ENCODE peak calls at places on chromosomes 5 and 9, in ten cellular contexts. Q, B, G, T, J, C, O, X, P and A are unnamed samples.

GRCh38 chr5:53424691-53425597 is 55.5 kb upstream of the FST start:
- DNase-seq in X (no peak), O (no peak), Q (no peak), B (no peak), C (no peak), J (no peak), G (no peak), P (peak), T (no peak), A (no peak)

GRCh38 chr9:4892501-4893194 is 92.4 kb upstream of the JAK2 start:
- DNase-seq in Q (no peak), B (peak), G (no peak), C (no peak), J (no peak), X (no peak), T (no peak), O (no peak), P (no peak), A (no peak)

GRCh38 chr9:96859461-96860198 is 5.3 kb upstream of the ZNF782 start:
- DNase-seq in O (no peak), P (peak), Q (no peak), X (no peak), C (no peak), J (peak), T (peak), G (no peak), B (peak), A (no peak)

GRCh38 chr9:115939065-115939765 is 214.4 kb upstream of the PAPPA start:
- DNase-seq in Q (no peak), G (no peak), O (no peak), J (peak), B (peak), X (no peak), P (peak), C (no peak), T (peak), A (no peak)

GRCh38 chr5:144710620-144711019 is 539.9 kb downstream of the KCTD16 start:
- DNase-seq in C (no peak), Q (no peak), O (no peak), B (no peak), G (no peak), J (no peak), X (no peak), T (no peak), P (no peak), A (no peak)

GRCh38 chr5:171899792-171900191 is 106.6 kb downstream of the FBXW11 start:
- DNase-seq in B (no peak), J (no peak), O (no peak), X (no peak), Q (no peak), T (no peak), C (no peak), P (no peak), G (no peak), A (no peak)

GRCh38 chr5:149043641-149044040 is 19.2 kb downstream of the SH3TC2 start:
- DNase-seq in C (no peak), P (no peak), G (no peak), J (no peak), T (no peak), Q (no peak), X (no peak), B (no peak), O (no peak), A (no peak)

GRCh38 chr9:121286973-121287721 is 19.2 kb downstream of the GSN start:
- DNase-seq in T (peak), O (peak), X (peak), G (peak), J (peak), C (peak), Q (peak), B (peak), P (peak), A (no peak)

GRCh38 chr9:37922391-37923120 is 18.6 kb upstream of the SLC25A51 start:
- DNase-seq in G (no peak), C (no peak), P (no peak), B (peak), X (no peak), Q (no peak), T (no peak), O (no peak), J (no peak), A (no peak)

GRCh38 chr5:37840036-37840909 is at the start of gene GDNF:
- DNase-seq in Q (no peak), G (no peak), X (no peak), J (no peak), T (no peak), P (peak), C (peak), B (peak), O (peak), A (peak)

GRCh38 chr5:124414973-124415372 is 331.5 kb downstream of the ZNF608 start:
- DNase-seq in O (no peak), P (no peak), B (no peak), G (no peak), J (no peak), C (no peak), T (no peak), Q (no peak), X (no peak), A (no peak)

GRCh38 chr5:145752947-145753346 is 82.2 kb downstream of the PRELID2 start:
- DNase-seq in X (no peak), J (peak), G (no peak), B (no peak), P (peak), C (no peak), Q (no peak), T (no peak), O (no peak), A (no peak)

GRCh38 chr5:89086687-89087086 is 203.7 kb upstream of the MEF2C start:
- DNase-seq in O (no peak), J (no peak), T (no peak), C (no peak), Q (no peak), P (no peak), G (no peak), X (no peak), B (no peak), A (no peak)

GRCh38 chr5:35083150-35083549 is 35.4 kb upstream of the AGXT2 start:
- DNase-seq in G (no peak), Q (no peak), P (no peak), J (no peak), O (no peak), C (no peak), X (no peak), B (no peak), T (no peak), A (no peak)

GRCh38 chr5:150137168-150137957 is 18.3 kb downstream of the PDGFRB start:
- DNase-seq in O (no peak), J (no peak), Q (no peak), G (no peak), C (peak), T (no peak), P (peak), X (no peak), B (no peak), A (no peak)

GRCh38 chr5:56819027-56819881 is 3.9 kb downstream of the MAP3K1 start:
- DNase-seq in G (no peak), J (no peak), X (no peak), Q (no peak), C (no peak), T (no peak), B (peak), P (peak), O (peak), A (no peak)

GRCh38 chr5:64165500-64166200 is at the start of gene RNF180:
- DNase-seq in X (no peak), G (peak), Q (no peak), P (peak), C (peak), T (no peak), O (peak), J (peak), B (peak), A (no peak)

GRCh38 chr9:131179561-131180219 is 54.3 kb downstream of the NUP214 start:
- DNase-seq in G (no peak), P (peak), X (no peak), C (no peak), J (peak), T (peak), Q (no peak), B (peak), O (peak), A (peak)

GRCh38 chr5:137737349-137738256 is 1.7 kb upstream of the KLHL3 start:
- DNase-seq in O (no peak), X (no peak), C (no peak), Q (no peak), B (peak), P (peak), J (peak), T (no peak), G (no peak), A (no peak)

GRCh38 chr5:179243333-179243732 is 101.9 kb downstream of the ADAMTS2 start:
- DNase-seq in Q (no peak), T (peak), X (no peak), P (peak), O (no peak), J (peak), G (no peak), C (peak), B (no peak), A (no peak)

GRCh38 chr5:55223988-55224240 is 3.2 kb downstream of the MCIDAS start:
- DNase-seq in P (no peak), O (no peak), J (no peak), B (no peak), X (no peak), Q (no peak), C (no peak), T (no peak), G (no peak), A (no peak)

GRCh38 chr5:35920890-35921289 is 17.5 kb downstream of the CAPSL start:
- DNase-seq in Q (no peak), X (no peak), J (no peak), C (peak), T (no peak), B (no peak), G (peak), P (no peak), O (no peak), A (no peak)

GRCh38 chr9:70761139-70761538 is 346.7 kb upstream of the KLF9 start:
- DNase-seq in Q (no peak), G (no peak), J (no peak), X (no peak), O (no peak), P (no peak), T (no peak), B (no peak), C (no peak), A (no peak)

GRCh38 chr9:84969736-84970135 is 300.2 kb downstream of the NTRK2 start:
- DNase-seq in X (no peak), Q (no peak), C (no peak), P (no peak), B (no peak), J (no peak), O (no peak), T (no peak), G (no peak), A (no peak)

GRCh38 chr5:150464554-150465012 is 15.0 kb upstream of the RPS14 start:
- DNase-seq in T (no peak), X (no peak), O (no peak), J (no peak), G (no peak), Q (no peak), B (no peak), C (no peak), P (peak), A (no peak)

GRCh38 chr9:86695904-86696424 is 251.3 kb downstream of the GAS1 start:
- DNase-seq in P (peak), Q (no peak), C (no peak), B (peak), O (no peak), T (no peak), G (no peak), J (no peak), X (no peak), A (no peak)

GRCh38 chr5:163908253-163908652 is 402.8 kb downstream of the MAT2B start:
- DNase-seq in O (no peak), J (no peak), B (no peak), Q (no peak), X (no peak), P (no peak), C (no peak), T (no peak), G (no peak), A (no peak)

GRCh38 chr5:6598351-6598900 is 34.4 kb downstream of the NSUN2 start:
- DNase-seq in P (peak), Q (no peak), C (no peak), O (no peak), B (no peak), T (no peak), G (no peak), J (no peak), X (no peak), A (no peak)

GRCh38 chr5:147509710-147510651 is at the start of gene DPYSL3:
- DNase-seq in J (no peak), B (peak), G (peak), T (peak), Q (peak), P (peak), C (peak), X (no peak), O (no peak), A (peak)

GRCh38 chr9:96061293-96061987 is 185.9 kb downstream of the ERCC6L2 start:
- DNase-seq in G (no peak), O (peak), C (peak), B (peak), T (no peak), X (no peak), P (peak), J (peak), Q (peak), A (peak)

GRCh38 chr5:149434162-149435014 is 55.3 kb upstream of the IL17B start:
- DNase-seq in T (no peak), G (no peak), X (no peak), O (peak), B (peak), J (no peak), Q (no peak), P (peak), C (peak), A (peak)

GRCh38 chr9:130938652-130939404 is at the start of gene FIBCD1:
- DNase-seq in T (no peak), O (peak), P (peak), J (no peak), G (no peak), X (no peak), Q (no peak), B (peak), C (peak), A (peak)

GRCh38 chr9:90915693-90916092 is 114.1 kb downstream of the SYK start:
- DNase-seq in J (no peak), B (peak), P (peak), C (peak), O (peak), G (no peak), T (no peak), X (no peak), Q (no peak), A (peak)